ENCODE peak calls at places on chromosome 13, in five cellular contexts. R is GM13976, S is adrenal gland, H is tibial artery, B is iris pigment epithelial cell. F is an unnamed sample.

GRCh38 chr13:40565282-40566148 is 100.9 kb downstream of the FOXO1 start:
- DNase-seq in R (no peak), S (no peak), H (no peak), B (peak), F (no peak)

GRCh38 chr13:106291006-106291405 is 244.5 kb downstream of the EFNB2 start:
- DNase-seq in R (no peak), S (no peak), H (no peak), B (peak), F (no peak)

GRCh38 chr13:32901994-32902780 is 114.0 kb upstream of the KL start:
- DNase-seq in R (no peak), S (no peak), H (no peak), B (peak), F (no peak)

GRCh38 chr13:51246005-51246404 is 23.8 kb downstream of the FAM124A start:
- DNase-seq in R (no peak), S (no peak), H (no peak), B (no peak), F (no peak)

GRCh38 chr13:22198001-22198400 is 527.1 kb downstream of the FGF9 start:
- DNase-seq in R (no peak), S (no peak), H (no peak), B (no peak), F (no peak)

GRCh38 chr13:94632227-94632980 is 30.7 kb downstream of the GPR180 start:
- DNase-seq in R (no peak), S (no peak), H (no peak), B (no peak), F (no peak)

GRCh38 chr13:113152894-113153809 is 5.3 kb upstream of the PROZ start:
- DNase-seq in R (no peak), S (peak), H (no peak), B (peak), F (peak)

GRCh38 chr13:99133230-99133629 is 67.4 kb upstream of the UBAC2 start:
- DNase-seq in R (no peak), S (no peak), H (no peak), B (no peak), F (no peak)